ENCODE peak calls at places on chromosomes 2 and 18, in seven cellular contexts. U is fibroblast of pulmonary artery, N is heart left ventricle, H is H1, I is WTC11, Q is adrenal gland, S is uterus. X is an unnamed sample.

GRCh38 chr2:130387071-130387400 is 31.2 kb downstream of the PTPN18 start:
- DNase-seq in U (no peak), N (peak; percentile 48), H (no peak), S (no peak), I (no peak), Q (no peak), X (no peak)

GRCh38 chr18:8329186-8329771 is 280.0 kb upstream of the RAB12 start:
- DNase-seq in Q (no peak), N (no peak), I (no peak), U (peak; percentile 64), H (no peak), S (no peak), X (no peak)

GRCh38 chr2:156826342-156826933 is 390.3 kb downstream of the GPD2 start:
- DNase-seq in H (no peak), Q (no peak), I (no peak), S (no peak), N (no peak), U (peak; percentile 90), X (no peak)

GRCh38 chr2:39523308-39524044 is 86.4 kb upstream of the MAP4K3 start:
- DNase-seq in N (no peak), I (no peak), H (no peak), Q (no peak), U (peak; percentile 94), S (no peak), X (no peak)

GRCh38 chr18:10057808-10058791 is 144.3 kb downstream of the VAPA start:
- DNase-seq in S (peak; percentile 15), I (no peak), U (peak; percentile 93), Q (no peak), N (no peak), H (no peak), X (no peak)

GRCh38 chr18:1511619-1512311 is 607.1 kb downstream of the ADCYAP1 start:
- DNase-seq in N (no peak), U (peak; percentile 3), I (no peak), Q (no peak), H (no peak), S (no peak), X (no peak)

GRCh38 chr2:68807821-68808266 is 63.4 kb downstream of the BMP10 start:
- DNase-seq in I (no peak), Q (no peak), H (no peak), U (peak; percentile 69), S (peak; percentile 33), N (no peak), X (no peak)

GRCh38 chr18:4093676-4094075 is 361.4 kb downstream of the DLGAP1 start:
- DNase-seq in U (no peak), H (no peak), N (no peak), S (no peak), Q (no peak), I (no peak), X (no peak)

GRCh38 chr2:1649871-1650473 is 94.3 kb downstream of the PXDN start:
- DNase-seq in H (no peak), N (no peak), U (no peak), Q (no peak), I (no peak), S (no peak), X (no peak)

GRCh38 chr2:202164409-202164808 is 74.0 kb downstream of the SUMO1 start:
- DNase-seq in S (no peak), N (no peak), U (no peak), Q (no peak), H (no peak), I (no peak), X (no peak)

GRCh38 chr2:121897335-121897970 is 142.0 kb downstream of the TSN start:
- DNase-seq in S (no peak), U (peak; percentile 57), H (no peak), N (no peak), I (no peak), Q (no peak), X (peak; percentile 19)

GRCh38 chr18:13641551-13642439 is 84.6 kb downstream of the FAM210A start:
- DNase-seq in I (peak; percentile 59), N (peak; percentile 67), H (no peak), U (peak; percentile 3), S (no peak), Q (no peak), X (no peak)
- TF ChIP-seq CTCF in I (no peak), N (peak; percentile 17), H (no peak), U (no peak), S (no peak), Q (no peak), X (no peak)

GRCh38 chr2:111201214-111201613 is 80.5 kb downstream of the BCL2L11 start:
- DNase-seq in H (no peak), N (no peak), U (no peak), I (no peak), S (no peak), Q (no peak), X (no peak)

GRCh38 chr2:111200333-111200879 is 79.7 kb downstream of the BCL2L11 start:
- DNase-seq in N (no peak), I (no peak), S (no peak), Q (no peak), U (no peak), H (peak; percentile 46), X (no peak)

GRCh38 chr2:111199840-111200239 is 79.1 kb downstream of the BCL2L11 start:
- DNase-seq in H (no peak), Q (no peak), I (no peak), U (no peak), N (no peak), S (no peak), X (no peak)

GRCh38 chr2:111205774-111206173 is 85.1 kb downstream of the BCL2L11 start:
- DNase-seq in I (no peak), N (no peak), U (no peak), Q (no peak), H (no peak), S (no peak), X (no peak)

GRCh38 chr2:111202266-111203040 is 81.7 kb downstream of the BCL2L11 start:
- DNase-seq in Q (no peak), H (no peak), S (no peak), U (no peak), I (no peak), N (no peak), X (no peak)
- TF ChIP-seq CTCF in Q (no peak), H (no peak), S (no peak), U (no peak), I (no peak), N (no peak), X (no peak)

GRCh38 chr2:88868861-88869260 is 177.4 kb downstream of the RPIA start:
- DNase-seq in H (no peak), S (no peak), Q (no peak), I (no peak), U (no peak), N (no peak), X (no peak)
- TF ChIP-seq CTCF in H (no peak), S (no peak), Q (no peak), I (no peak), U (no peak), N (no peak), X (no peak)

DNA sequence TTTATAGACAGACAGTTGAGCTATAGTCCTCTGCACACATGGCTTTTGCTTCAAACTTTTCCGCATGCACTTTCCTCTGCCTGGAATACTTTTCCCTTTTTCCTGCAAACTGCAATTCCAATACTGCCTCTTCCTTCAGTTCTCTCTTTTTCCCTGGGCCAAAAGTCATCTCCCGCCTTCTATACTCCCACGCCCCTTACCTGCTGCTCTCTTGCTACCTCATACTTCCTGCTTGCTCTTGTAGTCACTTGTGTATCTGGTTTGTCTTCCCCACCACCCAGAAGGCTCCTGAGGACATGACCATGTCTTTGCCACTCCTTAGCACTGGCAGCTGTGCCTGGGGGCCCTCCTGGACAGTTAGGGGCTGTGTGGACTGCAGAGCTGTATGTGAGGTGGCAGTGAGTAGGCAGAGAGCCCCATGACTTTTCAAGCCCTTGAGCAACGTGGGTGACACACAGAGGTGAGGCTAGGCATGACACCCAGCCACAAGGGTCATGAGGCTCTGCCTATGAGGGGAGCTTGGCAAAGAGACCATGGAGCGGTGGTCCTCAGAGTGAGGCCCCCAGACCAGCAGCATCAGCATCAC is 23.2 kb downstream of the SPEG start:
- DNase-seq in N (no peak), S (no peak), U (no peak), H (no peak), I (peak; percentile 36), Q (no peak), X (no peak)
- TF ChIP-seq CTCF in N (peak; percentile 31), S (no peak), U (no peak), H (peak; percentile 45), I (peak; percentile 6), Q (no peak), X (no peak)

GRCh38 chr2:127531133-127531709 is 4.3 kb upstream of the MYO7B start:
- DNase-seq in N (no peak), Q (no peak), U (no peak), I (no peak), H (no peak), S (no peak), X (no peak)

GRCh38 chr2:127530245-127531132 is 4.2 kb upstream of the IWS1 start:
- DNase-seq in Q (no peak), H (no peak), I (no peak), N (no peak), U (no peak), S (no peak), X (no peak)

GRCh38 chr2:127526940-127527804 is 883 bp upstream of the IWS1 start:
- DNase-seq in U (no peak), H (no peak), N (no peak), Q (no peak), I (no peak), S (no peak), X (no peak)

GRCh38 chr2:127526142-127526939 is at the start of gene IWS1:
- DNase-seq in H (peak; percentile 93), S (peak; percentile 95), Q (peak; percentile 94), I (peak; percentile 95), N (peak; percentile 96), U (peak; percentile 98), X (peak; percentile 94)

DNA sequence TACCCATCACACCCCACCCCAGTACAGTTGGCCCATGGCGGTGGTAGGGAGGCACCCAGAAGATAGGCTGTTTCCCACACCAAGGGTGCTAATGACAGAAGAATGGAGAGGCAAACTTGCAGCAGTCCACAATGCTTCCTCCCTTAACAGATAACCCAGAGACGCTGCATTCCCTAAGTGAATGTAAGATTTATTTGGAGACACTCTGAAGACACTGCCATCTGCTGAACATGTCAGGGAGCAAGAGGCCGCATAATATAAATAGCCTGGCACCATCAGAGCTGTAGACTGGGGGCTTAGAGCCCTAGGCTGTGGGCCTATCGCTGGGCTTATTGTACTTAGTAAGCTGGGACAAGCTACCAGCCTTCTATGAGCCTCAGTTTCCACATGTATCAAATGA is 2.2 kb upstream of the IWS1 start:
- DNase-seq in I (no peak), N (no peak), Q (no peak), S (no peak), U (no peak), H (no peak), X (no peak)
- TF ChIP-seq CTCF in I (no peak), N (no peak), Q (no peak), S (no peak), U (no peak), H (no peak), X (no peak)

DNA sequence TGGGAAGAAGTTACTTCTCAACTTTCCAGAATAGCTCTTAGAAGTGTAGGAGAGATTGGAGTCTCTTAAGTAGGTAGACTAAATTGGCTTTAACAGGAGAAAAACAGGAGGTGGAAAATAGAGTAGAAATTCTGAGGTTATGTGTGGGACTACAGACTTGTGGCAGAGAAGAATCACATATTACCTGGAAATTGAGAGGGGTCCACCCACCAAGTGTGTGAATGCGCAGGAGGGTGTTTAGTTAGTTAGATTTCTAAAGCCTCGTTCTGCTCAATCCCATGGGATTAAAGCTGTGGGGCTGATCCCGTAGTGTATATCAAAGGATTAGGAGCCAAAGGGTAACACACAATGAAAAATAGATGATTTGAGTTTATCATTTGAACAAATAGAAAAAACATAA is 319.1 kb downstream of the TRIB2 start:
- DNase-seq in I (no peak), U (no peak), N (no peak), H (no peak), S (no peak), Q (no peak), X (no peak)
- TF ChIP-seq CTCF in I (no peak), U (no peak), N (no peak), H (no peak), S (no peak), Q (no peak), X (no peak)

X was measured in nephron progenitor cell.